ENCODE peak calls at places on chromosomes 2 and 18, in nine cellular contexts. N is tibial nerve, U is transverse colon, Y is K562, G is stomach, X is endothelial cell of umbilical vein, P is sigmoid colon, K is GM12892, B is A549. J is an unnamed sample.

GRCh38 chr2:240389302-240389805 is 46.1 kb upstream of the GPC1 start:
- DNase-seq in N (no peak), U (no peak), Y (no peak), G (no peak), X (no peak), P (no peak), K (no peak), B (no peak), J (no peak)

GRCh38 chr2:69830045-69830905 is 815 bp downstream of the GMCL1 start:
- DNase-seq in N (no peak), U (peak; percentile 60), Y (peak; percentile 33), G (peak; percentile 48), X (peak; percentile 44), P (no peak), K (peak; percentile 22), B (peak; percentile 43), J (peak; percentile 16)

GRCh38 chr2:185291035-185291647 is 447.5 kb upstream of the FSIP2 start:
- DNase-seq in N (no peak), U (peak; percentile 54), Y (no peak), G (peak; percentile 71), X (peak; percentile 47), P (peak; percentile 62), K (no peak), B (peak; percentile 41), J (no peak)

GRCh38 chr2:179478771-179479170 is 214.1 kb upstream of the SESTD1 start:
- DNase-seq in N (no peak), U (no peak), Y (no peak), G (no peak), X (peak; percentile 12), P (no peak), K (no peak), B (no peak), J (no peak)

GRCh38 chr2:119144806-119145205 is 13.7 kb downstream of the C1QL2 start:
- DNase-seq in N (no peak), U (no peak), Y (no peak), G (no peak), X (no peak), P (no peak), K (no peak), B (no peak), J (no peak)

GRCh38 chr2:139885921-139886498 is 1105.8 kb upstream of the NXPH2 start:
- DNase-seq in N (no peak), U (no peak), Y (no peak), G (no peak), X (no peak), P (no peak), K (no peak), B (no peak), J (no peak)

GRCh38 chr2:171568085-171568484 is 45.8 kb downstream of the CYBRD1 start:
- DNase-seq in N (no peak), U (no peak), Y (no peak), G (no peak), X (peak; percentile 6), P (no peak), K (no peak), B (no peak), J (no peak)

GRCh38 chr2:139773720-139774277 is 993.6 kb upstream of the NXPH2 start:
- DNase-seq in N (no peak), U (no peak), Y (no peak), G (no peak), X (no peak), P (no peak), K (no peak), B (no peak), J (no peak)

GRCh38 chr2:223054193-223054781 is 2.3 kb downstream of the KCNE4 start:
- DNase-seq in N (peak; percentile 62), U (peak; percentile 23), Y (no peak), G (no peak), X (no peak), P (peak; percentile 90), K (no peak), B (no peak), J (no peak)

GRCh38 chr2:151637284-151637781 is 96.9 kb downstream of the NEB start:
- DNase-seq in N (no peak), U (peak; percentile 23), Y (no peak), G (no peak), X (no peak), P (no peak), K (no peak), B (no peak), J (no peak)

DNA sequence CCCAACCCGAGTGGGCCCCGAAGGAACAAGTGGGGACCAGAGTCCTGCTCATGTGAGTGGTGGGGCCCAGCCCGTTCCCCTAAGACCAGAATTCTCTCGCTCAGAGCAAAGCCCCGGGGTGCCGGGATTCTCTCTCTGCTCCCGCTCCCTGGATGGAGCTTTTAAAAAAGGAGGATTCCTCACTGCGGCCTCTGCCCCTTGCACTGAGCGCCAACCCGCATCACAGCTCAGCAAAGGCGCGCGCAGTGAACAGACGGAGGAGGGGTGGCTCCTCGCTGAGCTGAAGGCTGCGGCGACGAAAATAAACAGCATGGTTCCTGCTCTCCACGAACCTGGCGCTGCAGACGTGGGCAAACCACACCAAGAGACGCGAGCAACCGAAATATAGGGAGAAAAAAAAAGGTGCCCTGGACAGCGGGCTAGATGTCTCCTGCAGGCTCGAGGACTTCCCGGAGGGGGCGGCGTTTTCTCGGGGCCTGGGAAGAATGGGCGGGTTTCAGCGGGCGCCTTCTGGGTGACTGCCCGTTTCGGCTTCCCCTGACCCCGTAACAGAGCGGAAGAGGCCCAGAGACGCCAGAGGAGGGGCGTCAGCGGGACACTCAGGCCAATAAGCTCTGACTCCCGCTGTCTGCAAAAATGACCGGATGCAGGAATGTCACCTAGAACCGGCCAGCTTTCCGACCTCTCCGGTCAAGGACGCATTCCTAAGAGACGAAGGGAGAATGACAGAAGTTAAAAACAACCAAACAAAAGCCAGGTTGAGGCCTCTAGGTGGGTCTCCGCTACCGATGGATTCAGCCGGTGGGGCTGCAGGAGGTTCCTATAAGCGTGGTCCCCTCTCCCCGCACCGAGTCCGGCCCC is 819 bp upstream of the KLF11 start:
- DNase-seq in N (peak; percentile 50), U (peak; percentile 75), Y (peak; percentile 27), G (peak; percentile 74), X (peak; percentile 82), P (peak; percentile 96), K (no peak), B (no peak), J (no peak)
- TF ChIP-seq POLR2A in N (peak; percentile 25), U (peak; percentile 47), Y (no peak), G (peak; percentile 12), X (no peak), P (peak; percentile 11), K (no peak), B (no peak), J (no peak)

GRCh38 chr18:44912740-44913478 is 232.2 kb downstream of the SETBP1 start:
- DNase-seq in N (no peak), U (no peak), Y (no peak), G (no peak), X (no peak), P (no peak), K (no peak), B (no peak), J (no peak)

GRCh38 chr18:44915661-44916060 is 235.0 kb downstream of the SETBP1 start:
- DNase-seq in N (no peak), U (no peak), Y (no peak), G (no peak), X (no peak), P (no peak), K (no peak), B (no peak), J (no peak)

GRCh38 chr18:44915213-44915612 is 234.5 kb downstream of the SETBP1 start:
- DNase-seq in N (no peak), U (no peak), Y (no peak), G (no peak), X (no peak), P (no peak), K (no peak), B (no peak), J (no peak)

GRCh38 chr18:44911773-44912172 is 231.1 kb downstream of the SETBP1 start:
- DNase-seq in N (no peak), U (no peak), Y (no peak), G (no peak), X (no peak), P (no peak), K (no peak), B (no peak), J (no peak)

GRCh38 chr18:44914028-44914427 is 233.3 kb downstream of the SETBP1 start:
- DNase-seq in N (no peak), U (no peak), Y (no peak), G (no peak), X (no peak), P (no peak), K (no peak), B (no peak), J (no peak)
- TF ChIP-seq POLR2A in N (no peak), U (no peak), Y (no peak), G (no peak), X (no peak), P (no peak), K (no peak), B (no peak), J (no peak)

GRCh38 chr18:45734944-45735343 is 11.0 kb downstream of the SLC14A1 start:
- DNase-seq in N (no peak), U (no peak), Y (no peak), G (no peak), X (no peak), P (no peak), K (no peak), B (no peak), J (no peak)

GRCh38 chr18:45741056-45741455 is 17.1 kb downstream of the SLC14A1 start:
- DNase-seq in N (no peak), U (no peak), Y (no peak), G (no peak), X (no peak), P (no peak), K (no peak), B (no peak), J (no peak)

GRCh38 chr18:45739268-45739667 is 15.3 kb downstream of the SLC14A1 start:
- DNase-seq in N (no peak), U (no peak), Y (no peak), G (no peak), X (no peak), P (no peak), K (no peak), B (no peak), J (no peak)

GRCh38 chr18:45738660-45739059 is 14.7 kb downstream of the SLC14A1 start:
- DNase-seq in N (no peak), U (no peak), Y (no peak), G (no peak), X (no peak), P (no peak), K (no peak), B (peak; percentile 16), J (no peak)

DNA sequence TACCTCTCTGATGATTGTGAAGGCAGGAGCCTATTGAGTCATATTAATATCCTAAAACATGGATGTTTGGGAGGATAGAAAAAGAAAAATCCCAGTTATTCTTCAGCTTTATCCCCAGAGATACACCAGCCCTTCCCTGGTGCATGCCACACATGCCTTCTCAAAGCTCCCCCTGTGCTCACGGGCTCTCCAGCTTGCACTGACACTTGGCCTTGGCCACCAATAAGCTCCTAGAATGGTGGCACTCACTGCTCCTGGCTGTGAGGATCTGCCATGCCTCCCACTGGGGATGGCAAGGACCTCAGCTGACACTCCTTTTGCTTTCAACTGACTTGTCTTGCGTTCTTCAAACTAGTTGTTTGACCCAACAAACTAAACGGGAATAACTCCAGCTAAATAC is 15.9 kb downstream of the SLC14A1 start:
- DNase-seq in N (no peak), U (no peak), Y (no peak), G (no peak), X (no peak), P (no peak), K (no peak), B (no peak), J (no peak)
- TF ChIP-seq POLR2A in N (no peak), U (no peak), Y (no peak), G (no peak), X (no peak), P (no peak), K (no peak), B (no peak), J (no peak)

GRCh38 chr2:10009811-10010781 is 33.3 kb upstream of the KLF11 start:
- DNase-seq in N (no peak), U (peak; percentile 59), Y (no peak), G (peak; percentile 97), X (no peak), P (peak; percentile 95), K (no peak), B (no peak), J (no peak)
- TF ChIP-seq POLR2A in N (no peak), U (no peak), Y (no peak), G (no peak), X (no peak), P (no peak), K (no peak), B (no peak), J (no peak)

J was measured in GM12891.